ENCODE peak calls at places on chromosomes 13 and 19, in five cellular contexts. Z is dorsolateral prefrontal cortex, N is neural progenitor cell, U is MM.1S, X is epithelial cell of prostate. T is an unnamed sample.

GRCh38 chr13:80454245-80454644 is 113.3 kb upstream of the SPRY2 start:
- DNase-seq in X (no peak), Z (no peak), N (no peak), U (peak), T (no peak)

GRCh38 chr13:51552027-51552426 is 32.2 kb upstream of the WDFY2 start:
- DNase-seq in X (no peak), Z (no peak), N (no peak), U (no peak), T (no peak)

GRCh38 chr19:1087813-1088418 is 7.3 kb downstream of the POLR2E start:
- DNase-seq in U (peak), N (no peak), X (no peak), Z (no peak), T (peak)

GRCh38 chr13:112641456-112641855 is 48.4 kb upstream of the ATP11A start:
- DNase-seq in U (no peak), N (no peak), Z (peak), X (no peak), T (no peak)

GRCh38 chr13:101785858-101786257 is 333.4 kb downstream of the ITGBL1 start:
- DNase-seq in Z (no peak), N (peak), U (peak), X (no peak), T (no peak)

GRCh38 chr13:43325636-43326035 is 302.2 kb downstream of the DNAJC15 start:
- DNase-seq in X (no peak), U (no peak), N (no peak), Z (no peak), T (no peak)

GRCh38 chr19:29873024-29873800 is 61.4 kb downstream of the CCNE1 start:
- DNase-seq in N (peak), Z (no peak), X (no peak), U (peak), T (no peak)

GRCh38 chr19:55423225-55423967 is 15.8 kb upstream of the UBE2S start:
- DNase-seq in N (no peak), X (no peak), U (no peak), Z (no peak), T (no peak)

GRCh38 chr13:74132152-74132767 is 1.9 kb downstream of the KLF12 start:
- DNase-seq in N (peak), Z (no peak), X (no peak), U (no peak), T (no peak)

GRCh38 chr13:79867248-79867647 is 386.3 kb downstream of the NDFIP2 start:
- DNase-seq in N (no peak), U (no peak), Z (no peak), X (no peak), T (no peak)

GRCh38 chr19:49567722-49568454 is 12.5 kb downstream of the NOSIP start:
- DNase-seq in Z (no peak), U (no peak), N (no peak), X (no peak), T (no peak)

GRCh38 chr19:39319892-39320168 is 833 bp downstream of the LRFN1 start:
- DNase-seq in X (no peak), N (no peak), U (no peak), Z (no peak), T (no peak)

GRCh38 chr13:32955881-32956594 is 60.2 kb upstream of the KL start:
- DNase-seq in X (no peak), N (no peak), U (no peak), Z (no peak), T (no peak)

GRCh38 chr13:28636677-28637317 is 22.1 kb upstream of the POMP start:
- DNase-seq in X (peak), N (peak), Z (no peak), U (peak), T (peak)

GRCh38 chr13:87661471-87661870 is 9.7 kb upstream of the SLITRK5 start:
- DNase-seq in U (no peak), Z (no peak), N (no peak), X (no peak), T (no peak)

GRCh38 chr13:30341815-30342570 is 34.6 kb upstream of the KATNAL1 start:
- DNase-seq in X (peak), U (no peak), N (no peak), Z (peak), T (peak)

GRCh38 chr13:112732679-112733078 is 42.8 kb downstream of the ATP11A start:
- DNase-seq in N (no peak), U (no peak), X (no peak), Z (no peak), T (no peak)

GRCh38 chr19:35509018-35509652 is 4.3 kb downstream of the DMKN start:
- DNase-seq in N (peak), Z (no peak), U (no peak), X (no peak), T (no peak)

GRCh38 chr19:10587022-10587838 is at the start of gene AP1M2:
- DNase-seq in U (no peak), X (no peak), Z (no peak), N (no peak), T (no peak)

GRCh38 chr19:10587839-10588150 is 683 bp upstream of the AP1M2 start:
- DNase-seq in N (no peak), X (no peak), U (no peak), Z (no peak), T (no peak)

GRCh38 chr19:10593820-10594637 is 6.9 kb upstream of the AP1M2 start:
- DNase-seq in U (peak), X (no peak), Z (peak), N (no peak), T (peak)

GRCh38 chr19:10593148-10593547 is 6.0 kb upstream of the AP1M2 start:
- DNase-seq in X (no peak), N (no peak), Z (no peak), U (no peak), T (no peak)
- H3K27ac ChIP-seq in X (no peak), N (no peak), Z (peak), U (no peak), T (peak)

GRCh38 chr13:97233499-97233898 is 11.4 kb downstream of the MBNL2 start:
- DNase-seq in Z (no peak), U (no peak), X (no peak), N (peak), T (no peak)
- H3K27ac ChIP-seq in Z (peak), U (no peak), X (no peak), N (no peak), T (no peak)

DNA sequence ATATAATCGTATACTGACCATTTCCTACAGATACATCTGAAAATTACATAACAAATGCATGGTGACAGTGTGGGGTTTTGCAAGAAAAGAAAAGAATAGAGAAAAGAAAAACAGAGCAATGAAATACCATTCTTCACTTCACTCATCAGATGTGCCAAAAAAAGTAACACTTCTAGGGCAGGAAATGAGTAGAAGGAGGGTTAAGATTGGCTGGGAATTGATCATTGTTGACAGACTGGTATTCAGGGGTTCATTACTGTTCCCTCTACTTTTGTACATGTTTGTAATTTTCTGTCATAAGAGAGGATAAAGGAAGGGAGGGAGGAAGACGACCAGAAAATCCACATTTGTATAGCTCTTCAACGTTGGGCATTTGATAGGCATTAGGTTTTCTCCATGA is 31.5 kb downstream of the ABCC4 start:
- DNase-seq in N (no peak), X (no peak), U (no peak), Z (no peak), T (no peak)
- H3K27ac ChIP-seq in N (no peak), X (no peak), U (no peak), Z (no peak), T (no peak)

GRCh38 chr19:40810160-40810559 is 11.2 kb downstream of the EGLN2 start:
- DNase-seq in N (no peak), U (no peak), Z (no peak), X (no peak), T (no peak)

GRCh38 chr19:40815223-40815622 is 16.2 kb downstream of the EGLN2 start:
- DNase-seq in U (no peak), Z (no peak), N (peak), X (no peak), T (no peak)

GRCh38 chr19:40811478-40812341 is 12.7 kb downstream of the EGLN2 start:
- DNase-seq in U (no peak), Z (no peak), N (peak), X (no peak), T (no peak)

GRCh38 chr19:40809358-40810086 is 10.5 kb downstream of the EGLN2 start:
- DNase-seq in N (no peak), U (no peak), X (no peak), Z (no peak), T (no peak)

DNA sequence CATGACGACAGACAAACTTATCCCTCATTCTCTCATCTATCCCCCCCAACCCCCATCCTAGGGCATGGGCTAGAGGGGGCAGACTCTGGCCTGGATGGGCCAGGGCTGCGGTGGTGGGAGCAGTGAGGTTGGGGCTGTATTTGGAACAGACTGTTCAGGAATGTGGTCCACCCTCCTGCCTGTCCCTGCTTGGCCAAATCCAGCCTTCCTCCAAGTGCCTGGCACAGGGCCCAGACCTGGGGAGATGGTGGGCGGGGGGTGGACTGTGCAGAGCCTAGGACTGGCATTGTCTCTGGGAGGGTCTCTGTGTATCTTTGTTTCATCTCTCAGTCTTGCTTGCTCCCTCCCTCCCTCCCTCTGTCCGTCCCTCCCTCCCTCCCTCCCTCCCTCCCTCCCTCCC is 14.2 kb downstream of the EGLN2 start:
- DNase-seq in U (no peak), Z (no peak), X (no peak), N (no peak), T (no peak)
- H3K27ac ChIP-seq in U (no peak), Z (no peak), X (no peak), N (no peak), T (no peak)

GRCh38 chr13:98492335-98493034 is 84.4 kb downstream of the STK24 start:
- DNase-seq in U (no peak), X (no peak), N (peak), Z (no peak), T (no peak)
- H3K27ac ChIP-seq in U (no peak), X (peak), N (peak), Z (no peak), T (no peak)

GRCh38 chr13:25281193-25281936 is 5.9 kb downstream of the MTMR6 start:
- DNase-seq in Z (no peak), U (no peak), X (no peak), N (no peak), T (no peak)
- H3K27ac ChIP-seq in Z (no peak), U (no peak), X (no peak), N (no peak), T (no peak)

DNA sequence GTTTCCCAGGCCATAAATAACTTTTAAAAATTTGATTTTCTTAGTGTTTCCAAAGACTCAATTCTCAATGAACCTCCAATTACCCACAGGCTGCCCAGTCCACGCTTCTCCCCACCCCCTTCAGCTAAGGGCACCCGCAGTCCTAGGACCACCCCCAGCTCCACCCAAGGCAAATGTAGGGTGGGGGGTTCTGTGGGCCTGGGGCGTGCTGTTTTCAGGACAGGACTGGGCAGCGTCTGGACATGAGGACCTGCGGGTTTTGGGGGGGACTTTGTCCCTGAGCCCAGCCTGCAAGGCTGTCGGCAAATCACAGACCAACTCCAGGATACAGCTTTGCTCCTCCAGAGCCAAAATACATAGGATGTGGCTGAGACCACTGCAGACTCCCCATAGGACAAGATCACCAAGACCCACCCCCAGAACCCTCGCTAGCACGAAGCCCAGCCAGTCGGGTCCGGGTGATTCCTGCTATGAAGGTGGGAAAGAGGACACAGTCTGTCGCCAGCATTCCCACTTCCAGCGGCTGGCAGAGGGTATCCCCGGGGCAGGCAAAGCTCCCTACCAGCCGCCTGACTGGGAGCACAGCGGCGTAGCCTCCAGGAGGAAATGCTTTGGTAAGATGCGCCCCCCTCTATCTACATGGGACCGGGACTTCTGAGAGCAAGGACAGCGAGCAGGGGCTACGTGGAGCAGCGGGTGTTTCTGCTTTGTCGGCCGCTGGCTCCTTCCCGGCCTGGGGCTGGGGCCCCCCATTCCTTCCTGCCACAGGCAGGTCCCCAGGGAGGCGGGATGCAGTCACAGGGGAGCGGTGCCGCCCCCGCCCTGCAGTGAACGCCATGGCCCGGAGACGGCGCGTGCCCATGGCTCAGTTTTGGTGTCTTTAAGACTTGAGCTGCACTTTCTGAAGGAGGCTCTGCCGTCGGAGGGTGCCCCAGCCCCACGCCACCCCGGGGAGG is 1.6 kb upstream of the TIMM13 start:
- DNase-seq in Z (no peak), X (no peak), U (no peak), N (no peak), T (no peak)
- H3K27ac ChIP-seq in Z (peak), X (no peak), U (no peak), N (no peak), T (peak)

T was measured in right atrium auricular region.